ENCODE peak calls at places on chromosome 13, in eight cellular contexts. One of them, this sample, is unnamed.

GRCh38 chr13:97030705-97031452 is 36.6 kb upstream of the OXGR1 start:
- DNase-seq in A549: peak; percentile 31
- DNase-seq in uterus: no peak
- DNase-seq in AG08396: peak; percentile 15
- DNase-seq in GM04504: no peak
- DNase-seq in AG10803: peak; percentile 54
- DNase-seq in fibroblast of lung: peak; percentile 66
- DNase-seq in stimulated activated CD8-positive, alpha-beta memory T cell treated with anti-CD3 and anti-CD28 coated beads, Interleukin-15, amount 100 ng/mL, for 1 hour: no peak
- DNase-seq in this sample: peak; percentile 8

GRCh38 chr13:66547685-66548084 is 682.5 kb downstream of the PCDH9 start:
- DNase-seq in A549: no peak
- DNase-seq in uterus: no peak
- DNase-seq in AG08396: no peak
- DNase-seq in GM04504: no peak
- DNase-seq in AG10803: no peak
- DNase-seq in fibroblast of lung: no peak
- DNase-seq in stimulated activated CD8-positive, alpha-beta memory T cell treated with anti-CD3 and anti-CD28 coated beads, Interleukin-15, amount 100 ng/mL, for 1 hour: no peak
- DNase-seq in this sample: no peak

GRCh38 chr13:49641810-49642291 is 13.5 kb downstream of the ARL11 start:
- DNase-seq in A549: no peak
- DNase-seq in uterus: no peak
- DNase-seq in AG08396: peak; percentile 71
- DNase-seq in GM04504: peak; percentile 62
- DNase-seq in AG10803: peak; percentile 86
- DNase-seq in fibroblast of lung: peak; percentile 85
- DNase-seq in stimulated activated CD8-positive, alpha-beta memory T cell treated with anti-CD3 and anti-CD28 coated beads, Interleukin-15, amount 100 ng/mL, for 1 hour: no peak
- DNase-seq in this sample: no peak

GRCh38 chr13:114074671-114075315 is 57.6 kb downstream of the RASA3 start:
- DNase-seq in A549: no peak
- DNase-seq in uterus: peak; percentile 12
- DNase-seq in AG08396: no peak
- DNase-seq in GM04504: no peak
- DNase-seq in AG10803: no peak
- DNase-seq in fibroblast of lung: no peak
- DNase-seq in stimulated activated CD8-positive, alpha-beta memory T cell treated with anti-CD3 and anti-CD28 coated beads, Interleukin-15, amount 100 ng/mL, for 1 hour: no peak
- DNase-seq in this sample: no peak

GRCh38 chr13:24407844-24408243 is 98.5 kb downstream of the C1QTNF9 start:
- DNase-seq in A549: no peak
- DNase-seq in uterus: no peak
- DNase-seq in AG08396: no peak
- DNase-seq in GM04504: no peak
- DNase-seq in AG10803: no peak
- DNase-seq in fibroblast of lung: no peak
- DNase-seq in stimulated activated CD8-positive, alpha-beta memory T cell treated with anti-CD3 and anti-CD28 coated beads, Interleukin-15, amount 100 ng/mL, for 1 hour: no peak
- DNase-seq in this sample: no peak

GRCh38 chr13:54614729-54615128 is 1586.1 kb downstream of the OLFM4 start:
- DNase-seq in A549: no peak
- DNase-seq in uterus: no peak
- DNase-seq in AG08396: no peak
- DNase-seq in GM04504: no peak
- DNase-seq in AG10803: no peak
- DNase-seq in fibroblast of lung: no peak
- DNase-seq in stimulated activated CD8-positive, alpha-beta memory T cell treated with anti-CD3 and anti-CD28 coated beads, Interleukin-15, amount 100 ng/mL, for 1 hour: no peak
- DNase-seq in this sample: no peak

GRCh38 chr13:77728265-77728966 is 30.9 kb downstream of the SLAIN1 start:
- DNase-seq in A549: no peak
- DNase-seq in uterus: no peak
- DNase-seq in AG08396: no peak
- DNase-seq in GM04504: no peak
- DNase-seq in AG10803: no peak
- DNase-seq in fibroblast of lung: peak; percentile 1
- DNase-seq in stimulated activated CD8-positive, alpha-beta memory T cell treated with anti-CD3 and anti-CD28 coated beads, Interleukin-15, amount 100 ng/mL, for 1 hour: no peak
- DNase-seq in this sample: peak; percentile 71

GRCh38 chr13:109727251-109727650 is 59.1 kb downstream of the IRS2 start:
- DNase-seq in A549: no peak
- DNase-seq in uterus: no peak
- DNase-seq in AG08396: no peak
- DNase-seq in GM04504: no peak
- DNase-seq in AG10803: no peak
- DNase-seq in fibroblast of lung: no peak
- DNase-seq in stimulated activated CD8-positive, alpha-beta memory T cell treated with anti-CD3 and anti-CD28 coated beads, Interleukin-15, amount 100 ng/mL, for 1 hour: no peak
- DNase-seq in this sample: no peak

GRCh38 chr13:113545455-113545930 is 39.1 kb upstream of the TFDP1 start:
- DNase-seq in A549: no peak
- DNase-seq in uterus: no peak
- DNase-seq in AG08396: peak; percentile 47
- DNase-seq in GM04504: peak; percentile 24
- DNase-seq in AG10803: peak; percentile 31
- DNase-seq in fibroblast of lung: peak; percentile 37
- DNase-seq in stimulated activated CD8-positive, alpha-beta memory T cell treated with anti-CD3 and anti-CD28 coated beads, Interleukin-15, amount 100 ng/mL, for 1 hour: no peak
- DNase-seq in this sample: no peak

GRCh38 chr13:100063333-100063732 is 25.6 kb upstream of the PCCA start:
- DNase-seq in A549: no peak
- DNase-seq in uterus: no peak
- DNase-seq in AG08396: no peak
- DNase-seq in GM04504: no peak
- DNase-seq in AG10803: peak; percentile 15
- DNase-seq in fibroblast of lung: no peak
- DNase-seq in stimulated activated CD8-positive, alpha-beta memory T cell treated with anti-CD3 and anti-CD28 coated beads, Interleukin-15, amount 100 ng/mL, for 1 hour: no peak
- DNase-seq in this sample: no peak

GRCh38 chr13:91540157-91540736 is 141.8 kb downstream of the GPC5 start:
- DNase-seq in A549: no peak
- DNase-seq in uterus: no peak
- DNase-seq in AG08396: no peak
- DNase-seq in GM04504: no peak
- DNase-seq in AG10803: no peak
- DNase-seq in fibroblast of lung: no peak
- DNase-seq in stimulated activated CD8-positive, alpha-beta memory T cell treated with anti-CD3 and anti-CD28 coated beads, Interleukin-15, amount 100 ng/mL, for 1 hour: no peak
- DNase-seq in this sample: no peak

GRCh38 chr13:50707533-50708096 is 135.9 kb downstream of the DLEU7 start:
- DNase-seq in A549: no peak
- DNase-seq in uterus: no peak
- DNase-seq in AG08396: no peak
- DNase-seq in GM04504: no peak
- DNase-seq in AG10803: no peak
- DNase-seq in fibroblast of lung: no peak
- DNase-seq in stimulated activated CD8-positive, alpha-beta memory T cell treated with anti-CD3 and anti-CD28 coated beads, Interleukin-15, amount 100 ng/mL, for 1 hour: no peak
- DNase-seq in this sample: peak; percentile 55

GRCh38 chr13:45055198-45055901 is 65.0 kb upstream of the GTF2F2 start:
- DNase-seq in A549: peak; percentile 25
- DNase-seq in uterus: peak; percentile 49
- DNase-seq in AG08396: peak; percentile 60
- DNase-seq in GM04504: peak; percentile 86
- DNase-seq in AG10803: peak; percentile 95
- DNase-seq in fibroblast of lung: peak; percentile 97
- DNase-seq in stimulated activated CD8-positive, alpha-beta memory T cell treated with anti-CD3 and anti-CD28 coated beads, Interleukin-15, amount 100 ng/mL, for 1 hour: no peak
- DNase-seq in this sample: no peak

GRCh38 chr13:110618167-110618566 is 2.8 kb downstream of the NAXD start:
- DNase-seq in A549: no peak
- DNase-seq in uterus: no peak
- DNase-seq in AG08396: no peak
- DNase-seq in GM04504: no peak
- DNase-seq in AG10803: no peak
- DNase-seq in fibroblast of lung: no peak
- DNase-seq in stimulated activated CD8-positive, alpha-beta memory T cell treated with anti-CD3 and anti-CD28 coated beads, Interleukin-15, amount 100 ng/mL, for 1 hour: no peak
- DNase-seq in this sample: no peak

GRCh38 chr13:33205804-33206221 is 79.7 kb downstream of the STARD13 start:
- DNase-seq in A549: no peak
- DNase-seq in uterus: no peak
- DNase-seq in AG08396: no peak
- DNase-seq in GM04504: no peak
- DNase-seq in AG10803: peak; percentile 46
- DNase-seq in fibroblast of lung: peak; percentile 44
- DNase-seq in stimulated activated CD8-positive, alpha-beta memory T cell treated with anti-CD3 and anti-CD28 coated beads, Interleukin-15, amount 100 ng/mL, for 1 hour: no peak
- DNase-seq in this sample: no peak

GRCh38 chr13:113378825-113379224 is 14.9 kb upstream of the GRTP1 start:
- DNase-seq in A549: no peak
- DNase-seq in uterus: no peak
- DNase-seq in AG08396: no peak
- DNase-seq in GM04504: no peak
- DNase-seq in AG10803: no peak
- DNase-seq in fibroblast of lung: no peak
- DNase-seq in stimulated activated CD8-positive, alpha-beta memory T cell treated with anti-CD3 and anti-CD28 coated beads, Interleukin-15, amount 100 ng/mL, for 1 hour: no peak
- DNase-seq in this sample: no peak

GRCh38 chr13:99371956-99372355 is 64.8 kb upstream of the GPR183 start:
- DNase-seq in A549: no peak
- DNase-seq in uterus: no peak
- DNase-seq in AG08396: no peak
- DNase-seq in GM04504: no peak
- DNase-seq in AG10803: no peak
- DNase-seq in fibroblast of lung: no peak
- DNase-seq in stimulated activated CD8-positive, alpha-beta memory T cell treated with anti-CD3 and anti-CD28 coated beads, Interleukin-15, amount 100 ng/mL, for 1 hour: no peak
- DNase-seq in this sample: no peak

GRCh38 chr13:24228852-24229458 is 68.4 kb downstream of the SPATA13 start:
- DNase-seq in A549: peak; percentile 34
- DNase-seq in uterus: no peak
- DNase-seq in AG08396: peak; percentile 58
- DNase-seq in GM04504: peak; percentile 26
- DNase-seq in AG10803: peak; percentile 77
- DNase-seq in fibroblast of lung: peak; percentile 68
- DNase-seq in stimulated activated CD8-positive, alpha-beta memory T cell treated with anti-CD3 and anti-CD28 coated beads, Interleukin-15, amount 100 ng/mL, for 1 hour: no peak
- DNase-seq in this sample: peak; percentile 35

GRCh38 chr13:46484561-46484960 is 68.4 kb upstream of the LRCH1 start:
- DNase-seq in A549: no peak
- DNase-seq in uterus: no peak
- DNase-seq in AG08396: no peak
- DNase-seq in GM04504: no peak
- DNase-seq in AG10803: no peak
- DNase-seq in fibroblast of lung: no peak
- DNase-seq in stimulated activated CD8-positive, alpha-beta memory T cell treated with anti-CD3 and anti-CD28 coated beads, Interleukin-15, amount 100 ng/mL, for 1 hour: no peak
- DNase-seq in this sample: no peak

GRCh38 chr13:26037302-26037701 is 14.5 kb downstream of the SHISA2 start:
- DNase-seq in A549: no peak
- DNase-seq in uterus: no peak
- DNase-seq in AG08396: no peak
- DNase-seq in GM04504: no peak
- DNase-seq in AG10803: no peak
- DNase-seq in fibroblast of lung: no peak
- DNase-seq in stimulated activated CD8-positive, alpha-beta memory T cell treated with anti-CD3 and anti-CD28 coated beads, Interleukin-15, amount 100 ng/mL, for 1 hour: no peak
- DNase-seq in this sample: no peak

GRCh38 chr13:31199849-31200635 is at the start of gene B3GLCT:
- DNase-seq in A549: peak; percentile 64
- DNase-seq in uterus: peak; percentile 63
- DNase-seq in AG08396: peak; percentile 95
- DNase-seq in GM04504: peak; percentile 63
- DNase-seq in AG10803: peak; percentile 76
- DNase-seq in fibroblast of lung: peak; percentile 62
- DNase-seq in stimulated activated CD8-positive, alpha-beta memory T cell treated with anti-CD3 and anti-CD28 coated beads, Interleukin-15, amount 100 ng/mL, for 1 hour: peak; percentile 58
- DNase-seq in this sample: peak; percentile 83

GRCh38 chr13:73657821-73658540 is 476.2 kb downstream of the KLF12 start:
- DNase-seq in A549: no peak
- DNase-seq in uterus: no peak
- DNase-seq in AG08396: no peak
- DNase-seq in GM04504: no peak
- DNase-seq in AG10803: peak; percentile 35
- DNase-seq in fibroblast of lung: peak; percentile 54
- DNase-seq in stimulated activated CD8-positive, alpha-beta memory T cell treated with anti-CD3 and anti-CD28 coated beads, Interleukin-15, amount 100 ng/mL, for 1 hour: no peak
- DNase-seq in this sample: peak; percentile 75

GRCh38 chr13:49874430-49874829 is 61.7 kb downstream of the SPRYD7 start:
- DNase-seq in A549: no peak
- DNase-seq in uterus: no peak
- DNase-seq in AG08396: no peak
- DNase-seq in GM04504: no peak
- DNase-seq in AG10803: no peak
- DNase-seq in fibroblast of lung: no peak
- DNase-seq in stimulated activated CD8-positive, alpha-beta memory T cell treated with anti-CD3 and anti-CD28 coated beads, Interleukin-15, amount 100 ng/mL, for 1 hour: no peak
- DNase-seq in this sample: no peak

GRCh38 chr13:103694471-103694870 is 628.3 kb upstream of the SLC10A2 start:
- DNase-seq in A549: no peak
- DNase-seq in uterus: no peak
- DNase-seq in AG08396: no peak
- DNase-seq in GM04504: no peak
- DNase-seq in AG10803: no peak
- DNase-seq in fibroblast of lung: no peak
- DNase-seq in stimulated activated CD8-positive, alpha-beta memory T cell treated with anti-CD3 and anti-CD28 coated beads, Interleukin-15, amount 100 ng/mL, for 1 hour: no peak
- DNase-seq in this sample: no peak

GRCh38 chr13:40933508-40933907 is 85.6 kb downstream of the ELF1 start:
- DNase-seq in A549: no peak
- DNase-seq in uterus: no peak
- DNase-seq in AG08396: no peak
- DNase-seq in GM04504: no peak
- DNase-seq in AG10803: no peak
- DNase-seq in fibroblast of lung: no peak
- DNase-seq in stimulated activated CD8-positive, alpha-beta memory T cell treated with anti-CD3 and anti-CD28 coated beads, Interleukin-15, amount 100 ng/mL, for 1 hour: no peak
- DNase-seq in this sample: no peak

GRCh38 chr13:93298741-93299140 is 72.1 kb downstream of the GPC6 start:
- DNase-seq in A549: no peak
- DNase-seq in uterus: no peak
- DNase-seq in AG08396: no peak
- DNase-seq in GM04504: peak; percentile 46
- DNase-seq in AG10803: peak; percentile 58
- DNase-seq in fibroblast of lung: peak; percentile 78
- DNase-seq in stimulated activated CD8-positive, alpha-beta memory T cell treated with anti-CD3 and anti-CD28 coated beads, Interleukin-15, amount 100 ng/mL, for 1 hour: no peak
- DNase-seq in this sample: no peak

GRCh38 chr13:44750618-44751017 is 174.5 kb upstream of the TSC22D1 start:
- DNase-seq in A549: no peak
- DNase-seq in uterus: no peak
- DNase-seq in AG08396: no peak
- DNase-seq in GM04504: no peak
- DNase-seq in AG10803: no peak
- DNase-seq in fibroblast of lung: no peak
- DNase-seq in stimulated activated CD8-positive, alpha-beta memory T cell treated with anti-CD3 and anti-CD28 coated beads, Interleukin-15, amount 100 ng/mL, for 1 hour: no peak
- DNase-seq in this sample: no peak

GRCh38 chr13:94825507-94825906 is 113.2 kb upstream of the SOX21 start:
- DNase-seq in A549: no peak
- DNase-seq in uterus: peak; percentile 41
- DNase-seq in AG08396: no peak
- DNase-seq in GM04504: no peak
- DNase-seq in AG10803: peak; percentile 11
- DNase-seq in fibroblast of lung: peak; percentile 33
- DNase-seq in stimulated activated CD8-positive, alpha-beta memory T cell treated with anti-CD3 and anti-CD28 coated beads, Interleukin-15, amount 100 ng/mL, for 1 hour: no peak
- DNase-seq in this sample: peak; percentile 17

GRCh38 chr13:113729329-113730019 is 29.6 kb upstream of the TMEM255B start:
- DNase-seq in A549: no peak
- DNase-seq in uterus: no peak
- DNase-seq in AG08396: peak; percentile 68
- DNase-seq in GM04504: no peak
- DNase-seq in AG10803: peak; percentile 31
- DNase-seq in fibroblast of lung: peak; percentile 14
- DNase-seq in stimulated activated CD8-positive, alpha-beta memory T cell treated with anti-CD3 and anti-CD28 coated beads, Interleukin-15, amount 100 ng/mL, for 1 hour: no peak
- DNase-seq in this sample: no peak

GRCh38 chr13:98496239-98496668 is 80.7 kb downstream of the STK24 start:
- DNase-seq in A549: no peak
- DNase-seq in uterus: no peak
- DNase-seq in AG08396: no peak
- DNase-seq in GM04504: no peak
- DNase-seq in AG10803: peak; percentile 33
- DNase-seq in fibroblast of lung: no peak
- DNase-seq in stimulated activated CD8-positive, alpha-beta memory T cell treated with anti-CD3 and anti-CD28 coated beads, Interleukin-15, amount 100 ng/mL, for 1 hour: no peak
- DNase-seq in this sample: no peak

GRCh38 chr13:111977184-111977516 is 89.8 kb upstream of the SOX1 start:
- DNase-seq in A549: no peak
- DNase-seq in uterus: no peak
- DNase-seq in AG08396: no peak
- DNase-seq in GM04504: no peak
- DNase-seq in AG10803: no peak
- DNase-seq in fibroblast of lung: no peak
- DNase-seq in stimulated activated CD8-positive, alpha-beta memory T cell treated with anti-CD3 and anti-CD28 coated beads, Interleukin-15, amount 100 ng/mL, for 1 hour: no peak
- DNase-seq in this sample: no peak